ENCODE peak calls at places on chromosomes 5 and 9, in five cellular contexts. Y, M, V, E and J are unnamed samples.
A peak's percentile ranks its signal among the peaks of the same experiment; 100 is the strongest.

GRCh38 chr9:133895335-133895734 is 96.8 kb downstream of the VAV2 start:
- DNase-seq in Y (no peak), M (no peak), V (no peak), E (no peak), J (no peak)

GRCh38 chr5:150117945-150118560 is 31.7 kb upstream of the CSF1R start:
- DNase-seq in Y (no peak), M (no peak), V (no peak), E (no peak), J (no peak)

GRCh38 chr9:76313771-76314170 is 80.5 kb downstream of the RFK start:
- DNase-seq in Y (no peak), M (no peak), V (no peak), E (no peak), J (no peak)

GRCh38 chr5:150461231-150461630 is 11.7 kb upstream of the RPS14 start:
- DNase-seq in Y (no peak), M (no peak), V (no peak), E (no peak), J (peak; percentile 83)

GRCh38 chr5:139646912-139647391 is 1.2 kb upstream of the CXXC5 start:
- DNase-seq in Y (no peak), M (no peak), V (no peak), E (no peak), J (no peak)

GRCh38 chr5:14177651-14178050 is 34.5 kb downstream of the TRIO start:
- DNase-seq in Y (no peak), M (no peak), V (no peak), E (no peak), J (no peak)

GRCh38 chr5:56454219-56454862 is 221.2 kb upstream of the ANKRD55 start:
- DNase-seq in Y (no peak), M (no peak), V (no peak), E (no peak), J (no peak)

GRCh38 chr5:150406120-150407096 is 6.3 kb downstream of the CD74 start:
- DNase-seq in Y (no peak), M (no peak), V (no peak), E (no peak), J (no peak)

GRCh38 chr5:26569241-26569928 is 469.0 kb downstream of the CDH9 start:
- DNase-seq in Y (no peak), M (no peak), V (no peak), E (no peak), J (no peak)

GRCh38 chr5:18792145-18792544 is 1157.9 kb downstream of the TAF11L14 start:
- DNase-seq in Y (peak; percentile 87), M (no peak), V (no peak), E (peak; percentile 99), J (no peak)

GRCh38 chr9:92740446-92740961 is 24.1 kb downstream of the BICD2 start:
- DNase-seq in Y (no peak), M (no peak), V (no peak), E (peak; percentile 75), J (no peak)

GRCh38 chr5:9766581-9766980 is 136.4 kb upstream of the TAS2R1 start:
- DNase-seq in Y (no peak), M (no peak), V (no peak), E (peak; percentile 50), J (no peak)

GRCh38 chr5:82599030-82599429 is 320.9 kb upstream of the RPS23 start:
- DNase-seq in Y (no peak), M (no peak), V (no peak), E (peak; percentile 30), J (no peak)

GRCh38 chr5:91925249-91925648 is 542.1 kb upstream of the ARRDC3 start:
- DNase-seq in Y (no peak), M (no peak), V (no peak), E (no peak), J (no peak)

GRCh38 chr9:134056483-134057310 is 11.1 kb downstream of the BRD3 start:
- DNase-seq in Y (no peak), M (no peak), V (no peak), E (no peak), J (no peak)

GRCh38 chr5:91345466-91345865 is 37.7 kb downstream of the ARRDC3 start:
- DNase-seq in Y (no peak), M (no peak), V (no peak), E (no peak), J (no peak)

GRCh38 chr5:94707359-94707758 is 88.9 kb downstream of the SLF1 start:
- DNase-seq in Y (no peak), M (no peak), V (no peak), E (no peak), J (no peak)

GRCh38 chr5:32076699-32077695 is 97.1 kb downstream of the GOLPH3 start:
- DNase-seq in Y (peak; percentile 42), M (peak; percentile 46), V (no peak), E (peak; percentile 62), J (peak; percentile 51)

GRCh38 chr9:119933191-119933590 is 564.0 kb upstream of the BRINP1 start:
- DNase-seq in Y (no peak), M (no peak), V (no peak), E (no peak), J (no peak)

GRCh38 chr9:99398241-99398640 is 176.2 kb downstream of the SEC61B start:
- DNase-seq in Y (no peak), M (no peak), V (no peak), E (no peak), J (no peak)

GRCh38 chr5:151106509-151106908 is 25.7 kb upstream of the TNIP1 start:
- DNase-seq in Y (no peak), M (no peak), V (no peak), E (no peak), J (no peak)

GRCh38 chr9:36948051-36948450 is 86.0 kb downstream of the PAX5 start:
- DNase-seq in Y (no peak), M (no peak), V (no peak), E (no peak), J (no peak)

GRCh38 chr9:87564706-87565335 is 67.2 kb downstream of the DAPK1 start:
- DNase-seq in Y (no peak), M (no peak), V (no peak), E (no peak), J (no peak)

GRCh38 chr5:116880150-116880549 is 305.5 kb upstream of the SEMA6A start:
- DNase-seq in Y (no peak), M (no peak), V (no peak), E (no peak), J (no peak)

GRCh38 chr9:98530806-98531386 is 177.8 kb downstream of the GABBR2 start:
- DNase-seq in Y (no peak), M (no peak), V (peak; percentile 27), E (no peak), J (no peak)

GRCh38 chr5:8650197-8650596 is 781.2 kb downstream of the MTRR start:
- DNase-seq in Y (no peak), M (no peak), V (no peak), E (no peak), J (no peak)

GRCh38 chr5:141560141-141560540 is 58.7 kb downstream of the DIAPH1 start:
- DNase-seq in Y (no peak), M (no peak), V (no peak), E (peak; percentile 85), J (no peak)

GRCh38 chr5:122908662-122909061 is 63.2 kb downstream of the SNX24 start:
- DNase-seq in Y (no peak), M (no peak), V (peak; percentile 61), E (no peak), J (no peak)

GRCh38 chr9:137739371-137739915 is 120.6 kb downstream of the EHMT1 start:
- DNase-seq in Y (no peak), M (no peak), V (no peak), E (no peak), J (no peak)

GRCh38 chr5:16660982-16661381 is 44.2 kb upstream of the RETREG1 start:
- DNase-seq in Y (no peak), M (no peak), V (no peak), E (no peak), J (no peak)

GRCh38 chr5:179553006-179553405 is 2.7 kb downstream of the RUFY1 start:
- DNase-seq in Y (no peak), M (no peak), V (no peak), E (no peak), J (no peak)

GRCh38 chr9:126151031-126151670 is 175.5 kb upstream of the MVB12B start:
- DNase-seq in Y (no peak), M (no peak), V (peak; percentile 47), E (no peak), J (no peak)

GRCh38 chr5:153147891-153148623 is 342.4 kb upstream of the GRIA1 start:
- DNase-seq in Y (peak; percentile 15), M (peak; percentile 14), V (no peak), E (peak; percentile 55), J (peak; percentile 8)
- TF ChIP-seq CTCF in Y (peak; percentile 54), M (peak; percentile 55), V (peak; percentile 2), E (peak; percentile 52), J (peak; percentile 67)

GRCh38 chr5:134555223-134555790 is 29.8 kb downstream of the JADE2 start:
- DNase-seq in Y (peak; percentile 34), M (no peak), V (no peak), E (no peak), J (no peak)

GRCh38 chr5:134556994-134557393 is 31.5 kb downstream of the JADE2 start:
- DNase-seq in Y (no peak), M (no peak), V (no peak), E (no peak), J (no peak)

GRCh38 chr5:134554319-134555222 is 29.1 kb downstream of the JADE2 start:
- DNase-seq in Y (peak; percentile 55), M (no peak), V (peak; percentile 36), E (peak; percentile 14), J (peak; percentile 66)

GRCh38 chr5:134553816-134554215 is 28.3 kb downstream of the JADE2 start:
- DNase-seq in Y (no peak), M (no peak), V (no peak), E (no peak), J (no peak)

GRCh38 chr5:134555889-134556311 is 30.4 kb downstream of the JADE2 start:
- DNase-seq in Y (peak; percentile 96), M (peak; percentile 48), V (peak; percentile 40), E (peak; percentile 62), J (peak; percentile 57)
- TF ChIP-seq CTCF in Y (no peak), M (no peak), V (no peak), E (no peak), J (no peak)

DNA sequence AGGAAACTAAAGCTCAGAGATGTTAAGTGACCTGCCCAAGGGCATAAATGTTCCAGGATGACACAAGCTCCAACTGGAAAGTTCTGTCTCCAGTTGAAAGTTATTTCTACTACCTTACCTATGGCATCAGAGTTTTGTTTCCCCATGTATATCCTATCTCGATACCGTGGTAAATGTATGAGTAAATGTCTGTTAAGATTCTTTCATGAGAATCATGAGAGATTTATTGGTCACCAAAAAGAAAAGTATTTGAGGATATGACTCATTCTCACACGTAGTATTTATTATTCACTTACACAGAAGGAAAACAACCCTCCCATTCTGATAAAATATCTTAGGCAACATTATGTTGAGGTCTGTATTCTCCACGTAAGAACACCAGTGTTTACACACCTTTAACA is 11.1 kb upstream of the SHOC1 start:
- DNase-seq in Y (no peak), M (no peak), V (no peak), E (peak; percentile 100), J (no peak)
- TF ChIP-seq CTCF in Y (no peak), M (no peak), V (no peak), E (no peak), J (no peak)

DNA sequence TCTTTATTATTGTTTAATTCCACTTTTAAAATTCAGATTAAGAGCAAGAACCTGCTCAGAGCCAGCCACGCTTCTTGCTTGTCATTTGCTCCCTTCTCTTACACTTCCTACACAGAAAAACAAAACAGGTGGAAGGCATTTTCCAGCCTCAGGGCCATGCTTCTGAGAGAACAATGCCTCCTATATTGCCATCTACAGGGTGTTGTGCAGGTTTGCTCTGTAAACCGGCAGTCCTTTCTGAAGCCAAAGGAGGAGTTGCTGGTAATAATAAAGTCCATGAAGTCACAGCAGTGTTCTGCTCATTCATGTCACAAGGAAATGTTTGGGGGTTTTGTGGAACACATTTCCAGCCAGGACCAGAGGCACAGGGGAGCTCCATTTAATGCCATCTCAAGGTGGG is 16.1 kb upstream of the PRLR start:
- DNase-seq in Y (no peak), M (no peak), V (no peak), E (no peak), J (no peak)
- TF ChIP-seq CTCF in Y (no peak), M (no peak), V (no peak), E (no peak), J (no peak)